ENCODE peak calls at places on chromosomes 12 and 14, in ten cellular contexts. Y is kidney, W is breast epithelium, F is neural crest cell, O is dorsolateral prefrontal cortex, C is HFFc6, B is H9, X is fibroblast of the aortic adventitia, D is mucosa of descending colon, M is fibroblast of pulmonary artery. J is an unnamed sample.

GRCh38 chr14:100677152-100677924 is 49.4 kb upstream of the DLK1 start:
- DNase-seq in Y (no peak), D (no peak), O (no peak), B (no peak), W (no peak), C (peak; percentile 39), M (peak; percentile 42), X (peak; percentile 20), F (no peak), J (no peak)

GRCh38 chr12:70626180-70626579 is 11.0 kb downstream of the PTPRB start:
- DNase-seq in W (no peak), X (no peak), C (no peak), F (no peak), O (no peak), Y (no peak), B (no peak), M (no peak), D (no peak), J (no peak)

GRCh38 chr14:59406454-59407245 is 58.5 kb downstream of the GPR135 start:
- DNase-seq in O (no peak), W (no peak), D (no peak), F (no peak), Y (no peak), C (peak; percentile 5), M (peak; percentile 91), X (peak; percentile 86), B (no peak), J (no peak)

GRCh38 chr12:52774629-52775250 is 2.4 kb downstream of the KRT76 start:
- DNase-seq in Y (no peak), X (no peak), M (no peak), F (no peak), W (no peak), C (no peak), B (no peak), D (no peak), O (no peak), J (no peak)

GRCh38 chr14:99235578-99235977 is 36.4 kb downstream of the BCL11B start:
- DNase-seq in O (no peak), D (no peak), F (no peak), W (no peak), Y (no peak), B (no peak), M (no peak), X (no peak), C (no peak), J (no peak)

GRCh38 chr12:54040148-54040494 is 7.3 kb downstream of the HOXC5 start:
- DNase-seq in W (no peak), M (no peak), X (no peak), B (no peak), D (no peak), F (no peak), C (no peak), Y (peak; percentile 29), O (no peak), J (peak; percentile 58)

GRCh38 chr12:131557310-131557709 is 153.6 kb upstream of the SFSWAP start:
- DNase-seq in O (no peak), B (no peak), X (no peak), Y (no peak), W (no peak), M (no peak), F (no peak), C (no peak), D (no peak), J (no peak)

GRCh38 chr14:36383674-36384421 is 63.4 kb upstream of the MBIP start:
- DNase-seq in X (peak; percentile 1), D (no peak), M (no peak), Y (no peak), C (no peak), B (no peak), O (peak; percentile 75), W (peak; percentile 50), F (no peak), J (no peak)

GRCh38 chr12:124174406-124174805 is 120.5 kb upstream of the RFLNA start:
- DNase-seq in B (no peak), D (no peak), M (peak; percentile 18), Y (peak; percentile 82), C (peak; percentile 86), X (no peak), F (no peak), W (no peak), O (no peak), J (no peak)

GRCh38 chr12:109729837-109730200 is 16.2 kb downstream of the FAM222A start:
- DNase-seq in M (no peak), W (no peak), Y (peak; percentile 37), F (no peak), D (no peak), O (no peak), C (no peak), X (no peak), B (peak; percentile 24), J (no peak)

GRCh38 chr12:17592472-17592871 is 497.5 kb downstream of the RERGL start:
- DNase-seq in D (no peak), O (no peak), B (no peak), W (no peak), C (no peak), M (no peak), X (no peak), Y (no peak), F (no peak), J (no peak)

GRCh38 chr12:17591113-17591512 is 498.9 kb downstream of the RERGL start:
- DNase-seq in M (no peak), X (no peak), B (no peak), W (no peak), F (no peak), D (no peak), C (no peak), Y (no peak), O (no peak), J (no peak)

GRCh38 chr12:17593715-17594406 is 496.1 kb downstream of the RERGL start:
- DNase-seq in C (no peak), O (no peak), D (no peak), M (no peak), F (no peak), X (no peak), Y (no peak), W (no peak), B (no peak), J (no peak)

DNA sequence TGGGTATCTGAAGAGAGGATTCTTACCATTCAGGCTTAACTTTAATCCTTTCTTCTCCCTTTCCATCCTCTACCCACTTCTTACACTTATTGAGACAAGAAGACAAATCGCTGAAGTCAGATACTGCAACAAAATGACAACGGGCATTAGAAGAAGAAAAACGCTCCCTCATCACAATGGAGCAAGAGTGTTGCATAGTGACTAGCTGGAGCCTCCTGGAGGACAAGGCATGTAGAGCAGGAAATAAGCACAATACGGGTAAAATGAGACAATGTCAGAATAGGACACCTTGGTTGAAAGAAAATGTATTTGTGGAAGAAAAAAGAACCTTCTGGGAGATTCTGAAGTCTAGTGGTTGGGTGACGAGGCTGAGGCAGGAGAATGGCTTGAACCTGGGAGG is 501.0 kb downstream of the RERGL start:
- DNase-seq in D (peak; percentile 10), B (peak; percentile 64), Y (no peak), F (peak; percentile 22), C (no peak), W (no peak), X (no peak), O (no peak), M (no peak), J (no peak)
- TF ChIP-seq CTCF in D (no peak), B (peak; percentile 81), Y (peak; percentile 31), F (peak; percentile 86), C (no peak), W (no peak), X (peak; percentile 2), O (no peak), M (no peak), J (no peak)

GRCh38 chr14:53399057-53399456 is 245.9 kb upstream of the DDHD1 start:
- DNase-seq in D (no peak), F (peak; percentile 2), W (no peak), M (peak; percentile 42), B (peak; percentile 44), C (peak; percentile 54), O (no peak), Y (no peak), X (peak; percentile 34), J (no peak)
- TF ChIP-seq CTCF in D (no peak), F (peak; percentile 40), W (no peak), M (peak; percentile 30), B (peak; percentile 62), C (peak; percentile 73), O (no peak), Y (no peak), X (peak; percentile 33), J (no peak)

GRCh38 chr12:46946137-46946536 is 120.3 kb upstream of the SLC38A4 start:
- DNase-seq in X (no peak), Y (no peak), W (no peak), M (no peak), B (no peak), D (no peak), O (no peak), C (peak; percentile 88), F (no peak), J (no peak)

GRCh38 chr12:46945591-46945990 is 119.8 kb upstream of the SLC38A4 start:
- DNase-seq in X (no peak), F (no peak), O (no peak), M (no peak), B (no peak), W (no peak), D (no peak), C (no peak), Y (no peak), J (no peak)

GRCh38 chr12:46942579-46942978 is 116.8 kb upstream of the SLC38A4 start:
- DNase-seq in M (peak; percentile 11), O (no peak), C (peak; percentile 84), B (no peak), Y (no peak), F (no peak), D (no peak), X (peak; percentile 49), W (no peak), J (no peak)

GRCh38 chr12:46944771-46945170 is 119.0 kb upstream of the SLC38A4 start:
- DNase-seq in C (peak; percentile 52), O (no peak), D (no peak), M (no peak), W (no peak), B (no peak), F (no peak), X (no peak), Y (no peak), J (no peak)

GRCh38 chr12:46944104-46944503 is 118.3 kb upstream of the SLC38A4 start:
- DNase-seq in O (no peak), M (peak; percentile 73), Y (no peak), D (no peak), X (peak; percentile 76), C (peak; percentile 77), B (no peak), F (no peak), W (no peak), J (no peak)
- TF ChIP-seq CTCF in O (no peak), M (peak; percentile 50), Y (no peak), D (no peak), X (peak; percentile 51), C (peak; percentile 74), B (peak; percentile 25), F (no peak), W (no peak), J (no peak)

DNA sequence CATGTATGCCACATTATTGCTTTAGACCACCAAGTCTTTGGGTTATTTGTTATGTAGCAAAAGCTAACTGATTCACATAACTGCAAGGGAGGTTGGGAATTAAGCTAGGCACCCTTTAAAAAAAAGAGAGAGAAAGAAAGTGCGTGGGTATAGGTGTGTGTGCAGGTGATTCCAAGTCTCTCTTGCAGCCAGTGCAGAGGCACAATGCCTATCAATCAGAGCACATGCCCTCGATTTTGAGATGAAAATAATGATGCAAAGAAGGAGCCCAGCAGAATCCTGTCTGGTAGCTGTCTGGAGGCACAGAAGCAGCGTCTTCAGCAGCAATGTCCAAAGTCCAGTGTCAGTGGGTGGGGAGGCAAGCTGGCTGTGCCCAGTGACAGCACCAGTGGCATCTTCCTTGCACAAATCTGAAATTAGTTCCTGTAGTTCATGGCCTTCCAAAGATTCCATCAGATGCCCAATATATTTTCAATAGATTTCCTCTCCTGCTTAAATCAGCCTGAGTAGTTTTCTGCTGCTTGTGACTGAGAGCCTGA is 62.4 kb upstream of the TBPL2 start:
- DNase-seq in F (no peak), C (no peak), B (no peak), O (no peak), W (no peak), X (no peak), Y (no peak), M (no peak), D (peak; percentile 63), J (no peak)
- TF ChIP-seq CTCF in F (no peak), C (no peak), B (no peak), O (no peak), W (no peak), X (no peak), Y (no peak), M (no peak), D (no peak), J (no peak)

J was measured in GM13976.